ENCODE peak calls at places on chromosome 7, in five cellular contexts. E is iPS DF 19.7, C is T-cell, U is GM23248, A is NCI-H446 treated with DMSO at 0.1 percent for 48 hours. Y is an unnamed sample.

GRCh38 chr7:153835104-153835503 is 217.1 kb upstream of the DPP6 start:
- DNase-seq in C (no peak), E (no peak), U (no peak), A (no peak), Y (no peak)

GRCh38 chr7:75696263-75697037 is 42.3 kb downstream of the HIP1 start:
- DNase-seq in U (no peak), A (no peak), C (no peak), E (no peak), Y (no peak)

GRCh38 chr7:6423942-6424701 is 23.6 kb downstream of the DAGLB start:
- DNase-seq in E (no peak), A (no peak), U (peak; percentile 38), C (no peak), Y (no peak)

GRCh38 chr7:55056577-55057480 is 38.0 kb downstream of the EGFR start:
- DNase-seq in A (no peak), U (peak; percentile 88), E (no peak), C (no peak), Y (no peak)

GRCh38 chr7:55641811-55642210 is 69.5 kb upstream of the VOPP1 start:
- DNase-seq in C (no peak), U (peak; percentile 25), E (no peak), A (no peak), Y (no peak)

GRCh38 chr7:148856035-148856881 is 27.8 kb downstream of the EZH2 start:
- DNase-seq in C (peak; percentile 31), E (no peak), U (peak; percentile 55), A (no peak), Y (peak; percentile 21)

GRCh38 chr7:83468251-83468739 is 180.6 kb downstream of the SEMA3E start:
- DNase-seq in U (peak; percentile 94), C (no peak), A (peak; percentile 81), E (no peak), Y (no peak)

GRCh38 chr7:134593530-134594392 is 44.9 kb downstream of the AKR1B15 start:
- DNase-seq in E (no peak), U (peak; percentile 90), A (no peak), C (no peak), Y (no peak)

GRCh38 chr7:80884511-80885195 is 34.2 kb downstream of the SEMA3C start:
- DNase-seq in U (peak; percentile 41), E (no peak), A (no peak), C (no peak), Y (no peak)

GRCh38 chr7:4759211-4759610 is 16.2 kb upstream of the AP5Z1 start:
- DNase-seq in A (no peak), E (no peak), U (no peak), C (no peak), Y (no peak)

GRCh38 chr7:134355004-134355525 is 38.3 kb upstream of the SLC35B4 start:
- DNase-seq in E (no peak), U (no peak), A (no peak), C (no peak), Y (no peak)

GRCh38 chr7:38452615-38453014 is 178.6 kb downstream of the AMPH start:
- DNase-seq in E (no peak), A (peak; percentile 80), U (peak; percentile 73), C (no peak), Y (no peak)

GRCh38 chr7:30761214-30762156 is 9.6 kb downstream of the INMT start:
- DNase-seq in E (no peak), C (no peak), U (no peak), A (no peak), Y (no peak)

GRCh38 chr7:140360697-140361229 is 37.6 kb downstream of the SLC37A3 start:
- DNase-seq in A (no peak), U (no peak), C (no peak), E (no peak), Y (peak; percentile 16)

GRCh38 chr7:28328822-28329615 is 83.3 kb upstream of the CREB5 start:
- DNase-seq in A (no peak), C (no peak), E (no peak), U (no peak), Y (no peak)

GRCh38 chr7:44148961-44149550 is 7.9 kb upstream of the MYL7 start:
- DNase-seq in C (no peak), U (no peak), A (no peak), E (no peak), Y (no peak)

GRCh38 chr7:49876202-49876601 is 102.8 kb downstream of the VWC2 start:
- DNase-seq in A (no peak), E (no peak), U (no peak), C (no peak), Y (no peak)

GRCh38 chr7:23593706-23594105 is 3.5 kb upstream of the CCDC126 start:
- DNase-seq in E (no peak), C (no peak), A (no peak), U (no peak), Y (no peak)

GRCh38 chr7:13945670-13946069 is 43.8 kb downstream of the ETV1 start:
- DNase-seq in C (no peak), E (no peak), A (no peak), U (peak; percentile 40), Y (no peak)

GRCh38 chr7:18087687-18088078 is 60.0 kb upstream of the PRPS1L1 start:
- DNase-seq in U (peak; percentile 1), C (no peak), E (no peak), A (no peak), Y (no peak)

GRCh38 chr7:2964208-2964607 is 79.5 kb downstream of the CARD11 start:
- DNase-seq in C (no peak), U (no peak), A (no peak), E (no peak), Y (no peak)

GRCh38 chr7:112420236-112420945 is 29.9 kb upstream of the IFRD1 start:
- DNase-seq in E (no peak), A (no peak), U (peak; percentile 54), C (no peak), Y (no peak)

GRCh38 chr7:116165717-116166116 is 44.6 kb upstream of the TES start:
- DNase-seq in E (no peak), C (no peak), U (no peak), A (no peak), Y (no peak)

GRCh38 chr7:158957507-158957900 is 101.1 kb downstream of the DYNC2I1 start:
- DNase-seq in E (no peak), C (no peak), A (no peak), U (no peak), Y (no peak)

GRCh38 chr7:25727876-25728275 is 424.1 kb upstream of the NFE2L3 start:
- DNase-seq in U (no peak), A (no peak), E (no peak), C (no peak), Y (no peak)